ENCODE peak calls at places on chromosome 16, in four cellular contexts. V, G, K and S are unnamed samples.

GRCh38 chr16:52786105-52786504 is 239.2 kb upstream of the TOX3 start:
- DNase-seq in V (no peak), G (no peak), K (no peak), S (no peak)

GRCh38 chr16:525520-526180 is 1.9 kb upstream of the CAPN15 start:
- DNase-seq in V (no peak), G (peak), K (peak), S (no peak)

GRCh38 chr16:14527411-14528044 is 102.5 kb downstream of the PARN start:
- DNase-seq in V (no peak), G (no peak), K (no peak), S (no peak)

GRCh38 chr16:57667526-57668258 is 414 bp upstream of the ADGRG3 start:
- DNase-seq in V (peak), G (no peak), K (peak), S (peak)

GRCh38 chr16:53745753-53746258 is 41.9 kb downstream of the FTO start:
- DNase-seq in V (no peak), G (no peak), K (peak), S (no peak)

GRCh38 chr16:89511352-89511751 is 3.1 kb downstream of the SPG7 start:
- DNase-seq in V (no peak), G (no peak), K (no peak), S (no peak)

GRCh38 chr16:2276501-2277195 is 8.7 kb upstream of the RNPS1 start:
- DNase-seq in V (no peak), G (no peak), K (no peak), S (no peak)

GRCh38 chr16:89624775-89625761 is 11.6 kb downstream of the DPEP1 start:
- DNase-seq in V (peak), G (no peak), K (no peak), S (no peak)

GRCh38 chr16:85910073-85910853 is 11.3 kb downstream of the IRF8 start:
- DNase-seq in V (no peak), G (no peak), K (no peak), S (no peak)

GRCh38 chr16:3536851-3537250 is 36.0 kb downstream of the CLUAP1 start:
- DNase-seq in V (no peak), G (no peak), K (no peak), S (no peak)

GRCh38 chr16:85577899-85578598 is 35.1 kb upstream of the GSE1 start:
- DNase-seq in V (no peak), G (no peak), K (no peak), S (no peak)

GRCh38 chr16:63038563-63039131 is 1002.4 kb upstream of the CDH8 start:
- DNase-seq in V (no peak), G (no peak), K (no peak), S (no peak)

GRCh38 chr16:65769055-65769465 is 597.4 kb upstream of the CDH5 start:
- DNase-seq in V (no peak), G (no peak), K (peak), S (no peak)

GRCh38 chr16:58125781-58126335 is 3.3 kb downstream of the CFAP20 start:
- DNase-seq in V (no peak), G (no peak), K (no peak), S (no peak)

GRCh38 chr16:84501077-84501735 is 3.3 kb downstream of the MEAK7 start:
- DNase-seq in V (no peak), G (no peak), K (no peak), S (no peak)

GRCh38 chr16:10078541-10078949 is 103.7 kb downstream of the GRIN2A start:
- DNase-seq in V (peak), G (no peak), K (no peak), S (peak)

GRCh38 chr16:85084841-85085535 is 27.3 kb downstream of the CIBAR2 start:
- DNase-seq in V (no peak), G (no peak), K (no peak), S (no peak)

GRCh38 chr16:67945392-67945933 is 1.5 kb upstream of the LCAT start:
- DNase-seq in V (no peak), G (no peak), K (no peak), S (no peak)

GRCh38 chr16:58037365-58038057 is 12.0 kb downstream of the MMP15 start:
- DNase-seq in V (no peak), G (no peak), K (no peak), S (no peak)

GRCh38 chr16:52547001-52547833 is at the start of gene TOX3:
- DNase-seq in V (no peak), G (no peak), K (no peak), S (peak)

GRCh38 chr16:8905168-8905762 is 23.1 kb downstream of the LITAFD start:
- DNase-seq in V (peak), G (no peak), K (no peak), S (no peak)

GRCh38 chr16:28218109-28218508 is 6.3 kb upstream of the XPO6 start:
- DNase-seq in V (peak), G (no peak), K (peak), S (peak)
- TF ChIP-seq CTCF in V (peak), G (peak), K (peak), S (no peak)

DNA sequence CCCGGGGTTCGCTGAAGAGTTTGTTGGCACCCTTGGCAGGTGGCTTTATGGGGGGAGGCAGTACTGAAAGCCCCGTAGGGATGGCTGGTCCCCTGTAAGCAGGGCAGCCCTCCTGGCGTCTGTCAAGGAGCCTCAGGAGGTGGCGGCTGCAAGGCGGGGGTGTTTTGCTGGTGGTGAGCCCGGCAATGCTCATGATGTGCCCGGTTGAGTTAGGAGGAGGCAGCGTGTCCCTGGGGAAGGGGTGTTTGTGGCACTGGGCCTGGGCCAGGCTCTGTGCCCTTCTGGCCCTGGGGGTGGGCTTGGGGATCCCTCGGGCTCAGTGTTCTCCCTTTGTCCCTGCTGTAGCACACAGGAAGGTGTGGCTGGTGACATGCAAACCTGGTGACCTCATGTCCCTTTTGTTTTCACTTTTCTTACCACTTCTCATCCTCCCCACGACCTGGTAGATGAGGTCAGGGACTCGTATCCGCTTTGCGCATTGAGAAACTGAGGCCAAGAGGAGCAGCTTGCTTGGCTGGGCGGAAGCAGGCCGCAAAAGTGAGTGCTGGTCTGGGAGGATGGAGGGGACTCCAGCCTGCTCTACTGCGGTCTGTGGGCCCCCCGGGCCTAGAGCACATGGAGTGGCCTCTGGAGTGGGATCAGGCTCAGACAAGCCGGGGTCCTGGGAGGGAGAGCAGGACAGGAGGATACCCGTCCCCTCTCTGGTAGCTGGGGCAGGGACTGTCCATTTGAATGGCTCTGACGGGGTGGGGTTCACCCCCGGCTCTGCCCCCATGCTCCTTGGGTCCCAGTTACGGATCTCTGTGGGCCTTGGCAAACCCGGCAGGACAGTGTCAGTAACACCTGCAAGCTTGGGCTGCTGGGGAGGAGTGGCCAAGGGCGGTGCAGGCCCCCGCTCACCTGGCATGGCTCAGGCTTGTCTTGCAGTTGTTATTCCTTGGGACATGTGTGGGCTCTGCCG is 2.2 kb downstream of the SNN start:
- DNase-seq in V (no peak), G (peak), K (no peak), S (no peak)
- TF ChIP-seq TCF7 in V (no peak), G (no peak), K (no peak), S (no peak)

GRCh38 chr16:71894229-71894920 is 956 bp upstream of the IST1 start:
- DNase-seq in V (peak), G (no peak), K (no peak), S (peak)
- TF ChIP-seq CREM in V (no peak), G (no peak), K (peak), S (no peak)

GRCh38 chr16:35188288-35189155 is 1729.1 kb downstream of the TP53TG3F start:
- DNase-seq in V (peak), G (no peak), K (peak), S (no peak)
- TF ChIP-seq CTCF in V (peak), G (no peak), K (peak), S (no peak)

GRCh38 chr16:19776147-19776546 is 58.1 kb downstream of the IQCK start:
- DNase-seq in V (no peak), G (no peak), K (no peak), S (no peak)
- TF ChIP-seq TCF7 in V (no peak), G (no peak), K (no peak), S (no peak)

GRCh38 chr16:55624696-55625095 is 31.1 kb upstream of the SLC6A2 start:
- DNase-seq in V (no peak), G (no peak), K (no peak), S (no peak)

GRCh38 chr16:55622930-55623561 is 32.7 kb upstream of the SLC6A2 start:
- DNase-seq in V (peak), G (no peak), K (peak), S (peak)

GRCh38 chr16:55628306-55628968 is 27.4 kb upstream of the SLC6A2 start:
- DNase-seq in V (no peak), G (no peak), K (no peak), S (no peak)

GRCh38 chr16:55623640-55624039 is 32.1 kb upstream of the SLC6A2 start:
- DNase-seq in V (no peak), G (no peak), K (no peak), S (no peak)

GRCh38 chr16:55625843-55626242 is 29.9 kb upstream of the SLC6A2 start:
- DNase-seq in V (no peak), G (no peak), K (no peak), S (no peak)
- TF ChIP-seq CREM in V (no peak), G (no peak), K (no peak), S (no peak)